ENCODE peak calls at places on chromosomes 5 and 9, in ten cellular contexts. One of them, this sample, is unnamed.

GRCh38 chr5:123700624-123701023 is 188.6 kb downstream of the CSNK1G3 start:
- DNase-seq in NB4: no peak
- DNase-seq in spleen: no peak
- DNase-seq in PC-3: peak
- DNase-seq in GM12865: no peak
- DNase-seq in heart left ventricle: peak
- DNase-seq in lower lobe of right lung: no peak
- DNase-seq in fibroblast of pulmonary artery: peak
- DNase-seq in aorta: no peak
- DNase-seq in endodermal cell: no peak
- DNase-seq in this sample: peak

GRCh38 chr5:58181578-58182286 is 278.2 kb downstream of the PLK2 start:
- DNase-seq in NB4: no peak
- DNase-seq in spleen: no peak
- DNase-seq in PC-3: peak
- DNase-seq in GM12865: no peak
- DNase-seq in heart left ventricle: no peak
- DNase-seq in lower lobe of right lung: no peak
- DNase-seq in fibroblast of pulmonary artery: no peak
- DNase-seq in aorta: no peak
- DNase-seq in endodermal cell: no peak
- DNase-seq in this sample: no peak

GRCh38 chr9:35616681-35617459 is 1.3 kb downstream of the CD72 start:
- DNase-seq in NB4: no peak
- DNase-seq in spleen: peak
- DNase-seq in PC-3: no peak
- DNase-seq in GM12865: peak
- DNase-seq in heart left ventricle: peak
- DNase-seq in lower lobe of right lung: peak
- DNase-seq in fibroblast of pulmonary artery: peak
- DNase-seq in aorta: peak
- DNase-seq in endodermal cell: peak
- DNase-seq in this sample: peak

GRCh38 chr9:120946259-120946658 is 19.7 kb upstream of the TRAF1 start:
- DNase-seq in NB4: no peak
- DNase-seq in spleen: no peak
- DNase-seq in PC-3: peak
- DNase-seq in GM12865: no peak
- DNase-seq in heart left ventricle: no peak
- DNase-seq in lower lobe of right lung: no peak
- DNase-seq in fibroblast of pulmonary artery: peak
- DNase-seq in aorta: no peak
- DNase-seq in endodermal cell: no peak
- DNase-seq in this sample: no peak

GRCh38 chr9:94110821-94111252 is 26.6 kb downstream of the PTPDC1 start:
- DNase-seq in NB4: no peak
- DNase-seq in spleen: no peak
- DNase-seq in PC-3: no peak
- DNase-seq in GM12865: no peak
- DNase-seq in heart left ventricle: no peak
- DNase-seq in lower lobe of right lung: no peak
- DNase-seq in fibroblast of pulmonary artery: peak
- DNase-seq in aorta: no peak
- DNase-seq in endodermal cell: no peak
- DNase-seq in this sample: no peak

GRCh38 chr5:102975457-102976182 is 144.3 kb downstream of the GIN1 start:
- DNase-seq in NB4: no peak
- DNase-seq in spleen: no peak
- DNase-seq in PC-3: peak
- DNase-seq in GM12865: no peak
- DNase-seq in heart left ventricle: no peak
- DNase-seq in lower lobe of right lung: no peak
- DNase-seq in fibroblast of pulmonary artery: peak
- DNase-seq in aorta: no peak
- DNase-seq in endodermal cell: no peak
- DNase-seq in this sample: peak

GRCh38 chr9:11086561-11086960 is 473.8 kb upstream of the PTPRD start:
- DNase-seq in NB4: no peak
- DNase-seq in spleen: no peak
- DNase-seq in PC-3: peak
- DNase-seq in GM12865: no peak
- DNase-seq in heart left ventricle: no peak
- DNase-seq in lower lobe of right lung: no peak
- DNase-seq in fibroblast of pulmonary artery: peak
- DNase-seq in aorta: no peak
- DNase-seq in endodermal cell: no peak
- DNase-seq in this sample: no peak

GRCh38 chr5:105739732-105740131 is 1931.0 kb downstream of the EFNA5 start:
- DNase-seq in NB4: no peak
- DNase-seq in spleen: no peak
- DNase-seq in PC-3: no peak
- DNase-seq in GM12865: no peak
- DNase-seq in heart left ventricle: no peak
- DNase-seq in lower lobe of right lung: no peak
- DNase-seq in fibroblast of pulmonary artery: no peak
- DNase-seq in aorta: no peak
- DNase-seq in endodermal cell: no peak
- DNase-seq in this sample: no peak

GRCh38 chr9:132260846-132261245 is 93.9 kb downstream of the SETX start:
- DNase-seq in NB4: no peak
- DNase-seq in spleen: no peak
- DNase-seq in PC-3: no peak
- DNase-seq in GM12865: no peak
- DNase-seq in heart left ventricle: no peak
- DNase-seq in lower lobe of right lung: peak
- DNase-seq in fibroblast of pulmonary artery: no peak
- DNase-seq in aorta: no peak
- DNase-seq in endodermal cell: no peak
- DNase-seq in this sample: no peak

GRCh38 chr9:130785940-130786500 is 49.0 kb upstream of the ABL1 start:
- DNase-seq in NB4: no peak
- DNase-seq in spleen: no peak
- DNase-seq in PC-3: no peak
- DNase-seq in GM12865: no peak
- DNase-seq in heart left ventricle: no peak
- DNase-seq in lower lobe of right lung: no peak
- DNase-seq in fibroblast of pulmonary artery: no peak
- DNase-seq in aorta: no peak
- DNase-seq in endodermal cell: no peak
- DNase-seq in this sample: no peak

GRCh38 chr5:40796487-40796889 is 1.7 kb downstream of the PRKAA1 start:
- DNase-seq in NB4: peak
- DNase-seq in spleen: no peak
- DNase-seq in PC-3: peak
- DNase-seq in GM12865: no peak
- DNase-seq in heart left ventricle: no peak
- DNase-seq in lower lobe of right lung: no peak
- DNase-seq in fibroblast of pulmonary artery: peak
- DNase-seq in aorta: no peak
- DNase-seq in endodermal cell: no peak
- DNase-seq in this sample: peak

GRCh38 chr5:74851684-74852353 is 14.4 kb downstream of the FAM169A start:
- DNase-seq in NB4: no peak
- DNase-seq in spleen: no peak
- DNase-seq in PC-3: peak
- DNase-seq in GM12865: no peak
- DNase-seq in heart left ventricle: no peak
- DNase-seq in lower lobe of right lung: no peak
- DNase-seq in fibroblast of pulmonary artery: peak
- DNase-seq in aorta: no peak
- DNase-seq in endodermal cell: no peak
- DNase-seq in this sample: peak

DNA sequence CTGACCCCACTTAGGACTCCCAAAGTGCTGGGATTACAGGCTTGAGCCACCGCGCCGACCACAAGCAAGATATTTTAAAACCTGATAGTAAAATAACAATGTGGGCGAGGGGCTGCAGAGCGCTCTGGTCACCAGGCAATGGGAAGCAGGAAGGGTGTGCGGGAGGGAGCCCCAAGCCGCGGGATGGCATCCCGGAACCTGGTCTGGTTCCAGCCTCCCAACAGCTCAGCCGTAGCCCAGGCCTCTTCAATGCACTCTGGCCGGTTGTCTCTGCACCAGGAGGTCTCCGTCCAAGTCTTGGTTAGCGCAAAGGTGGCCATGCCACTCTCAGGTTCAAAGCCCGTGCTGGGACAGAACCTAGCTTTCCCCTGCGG is 694 bp upstream of the UAP1L1 start:
- DNase-seq in NB4: no peak
- DNase-seq in spleen: no peak
- DNase-seq in PC-3: no peak
- DNase-seq in GM12865: no peak
- DNase-seq in heart left ventricle: no peak
- DNase-seq in lower lobe of right lung: peak
- DNase-seq in fibroblast of pulmonary artery: no peak
- DNase-seq in aorta: peak
- DNase-seq in endodermal cell: no peak
- DNase-seq in this sample: no peak
- H3K4me3 ChIP-seq in NB4: no peak
- H3K4me3 ChIP-seq in spleen: peak
- H3K4me3 ChIP-seq in PC-3: no peak
- H3K4me3 ChIP-seq in GM12865: peak
- H3K4me3 ChIP-seq in heart left ventricle: peak
- H3K4me3 ChIP-seq in lower lobe of right lung: peak
- H3K4me3 ChIP-seq in fibroblast of pulmonary artery: peak
- H3K4me3 ChIP-seq in aorta: no peak
- H3K4me3 ChIP-seq in endodermal cell: no peak
- H3K4me3 ChIP-seq in this sample: peak

GRCh38 chr9:136578620-136578914 is 32.7 kb upstream of the NOTCH1 start:
- DNase-seq in NB4: no peak
- DNase-seq in spleen: no peak
- DNase-seq in PC-3: no peak
- DNase-seq in GM12865: no peak
- DNase-seq in heart left ventricle: no peak
- DNase-seq in lower lobe of right lung: no peak
- DNase-seq in fibroblast of pulmonary artery: no peak
- DNase-seq in aorta: no peak
- DNase-seq in endodermal cell: no peak
- DNase-seq in this sample: no peak

GRCh38 chr9:136577941-136578619 is 32.2 kb upstream of the NOTCH1 start:
- DNase-seq in NB4: no peak
- DNase-seq in spleen: no peak
- DNase-seq in PC-3: no peak
- DNase-seq in GM12865: no peak
- DNase-seq in heart left ventricle: no peak
- DNase-seq in lower lobe of right lung: no peak
- DNase-seq in fibroblast of pulmonary artery: no peak
- DNase-seq in aorta: no peak
- DNase-seq in endodermal cell: no peak
- DNase-seq in this sample: no peak

GRCh38 chr9:136581614-136582447 is 36.0 kb upstream of the NOTCH1 start:
- DNase-seq in NB4: no peak
- DNase-seq in spleen: no peak
- DNase-seq in PC-3: no peak
- DNase-seq in GM12865: no peak
- DNase-seq in heart left ventricle: no peak
- DNase-seq in lower lobe of right lung: no peak
- DNase-seq in fibroblast of pulmonary artery: no peak
- DNase-seq in aorta: no peak
- DNase-seq in endodermal cell: no peak
- DNase-seq in this sample: no peak

GRCh38 chr9:136576269-136576626 is 30.4 kb upstream of the NOTCH1 start:
- DNase-seq in NB4: no peak
- DNase-seq in spleen: no peak
- DNase-seq in PC-3: peak
- DNase-seq in GM12865: peak
- DNase-seq in heart left ventricle: no peak
- DNase-seq in lower lobe of right lung: no peak
- DNase-seq in fibroblast of pulmonary artery: no peak
- DNase-seq in aorta: peak
- DNase-seq in endodermal cell: no peak
- DNase-seq in this sample: no peak

GRCh38 chr9:136578915-136579637 is 33.2 kb upstream of the NOTCH1 start:
- DNase-seq in NB4: peak
- DNase-seq in spleen: no peak
- DNase-seq in PC-3: peak
- DNase-seq in GM12865: peak
- DNase-seq in heart left ventricle: no peak
- DNase-seq in lower lobe of right lung: no peak
- DNase-seq in fibroblast of pulmonary artery: no peak
- DNase-seq in aorta: no peak
- DNase-seq in endodermal cell: peak
- DNase-seq in this sample: peak
- H3K4me3 ChIP-seq in NB4: no peak
- H3K4me3 ChIP-seq in spleen: no peak
- H3K4me3 ChIP-seq in PC-3: no peak
- H3K4me3 ChIP-seq in GM12865: no peak
- H3K4me3 ChIP-seq in heart left ventricle: no peak
- H3K4me3 ChIP-seq in lower lobe of right lung: no peak
- H3K4me3 ChIP-seq in fibroblast of pulmonary artery: no peak
- H3K4me3 ChIP-seq in aorta: no peak
- H3K4me3 ChIP-seq in endodermal cell: no peak
- H3K4me3 ChIP-seq in this sample: no peak

DNA sequence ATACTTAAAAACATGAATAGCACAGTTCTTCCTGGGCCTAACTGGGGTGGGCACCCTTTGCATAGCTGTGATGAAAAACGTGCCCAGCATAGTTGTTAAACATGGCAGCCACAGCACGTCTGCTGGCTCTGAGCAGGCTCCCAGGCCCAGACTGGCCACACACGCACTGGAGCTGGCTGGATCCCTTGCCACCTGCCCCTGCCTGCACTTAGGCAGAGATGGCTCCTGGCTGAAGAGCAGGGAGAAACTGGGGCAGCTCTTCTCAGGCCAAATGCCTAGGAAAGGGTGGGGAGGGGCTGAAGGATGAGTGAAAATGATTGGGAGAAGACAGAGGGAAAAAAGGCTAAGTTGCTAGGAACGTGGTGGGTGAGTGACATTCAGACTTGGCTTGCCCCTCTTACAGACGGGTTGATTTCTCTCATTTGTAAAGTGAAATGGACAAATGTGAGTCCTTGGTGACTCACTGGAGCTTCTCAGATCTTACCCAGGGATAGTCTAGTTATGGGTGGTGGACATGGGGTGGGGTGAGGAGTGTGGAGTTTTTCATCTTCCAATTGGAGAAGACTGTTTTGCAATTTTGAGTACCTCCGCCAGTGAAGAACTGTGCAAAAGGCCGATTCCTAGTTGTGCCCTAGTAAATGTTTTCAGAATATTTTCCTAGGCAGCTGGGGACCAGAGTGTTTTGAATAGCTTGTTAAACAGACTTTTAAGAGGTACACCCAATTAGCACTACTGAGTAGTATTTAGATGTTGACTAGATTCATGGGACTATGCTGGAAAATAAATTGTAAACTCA is 42.4 kb downstream of the TRIO start:
- DNase-seq in NB4: no peak
- DNase-seq in spleen: no peak
- DNase-seq in PC-3: peak
- DNase-seq in GM12865: no peak
- DNase-seq in heart left ventricle: no peak
- DNase-seq in lower lobe of right lung: no peak
- DNase-seq in fibroblast of pulmonary artery: peak
- DNase-seq in aorta: no peak
- DNase-seq in endodermal cell: no peak
- DNase-seq in this sample: no peak
- H3K4me3 ChIP-seq in NB4: no peak
- H3K4me3 ChIP-seq in spleen: no peak
- H3K4me3 ChIP-seq in PC-3: peak
- H3K4me3 ChIP-seq in GM12865: no peak
- H3K4me3 ChIP-seq in heart left ventricle: no peak
- H3K4me3 ChIP-seq in lower lobe of right lung: no peak
- H3K4me3 ChIP-seq in fibroblast of pulmonary artery: no peak
- H3K4me3 ChIP-seq in aorta: no peak
- H3K4me3 ChIP-seq in endodermal cell: no peak
- H3K4me3 ChIP-seq in this sample: no peak

GRCh38 chr5:172610643-172611042 is 30.4 kb upstream of the NEURL1B start:
- DNase-seq in NB4: no peak
- DNase-seq in spleen: no peak
- DNase-seq in PC-3: no peak
- DNase-seq in GM12865: no peak
- DNase-seq in heart left ventricle: peak
- DNase-seq in lower lobe of right lung: no peak
- DNase-seq in fibroblast of pulmonary artery: no peak
- DNase-seq in aorta: peak
- DNase-seq in endodermal cell: no peak
- DNase-seq in this sample: no peak
- H3K4me3 ChIP-seq in NB4: no peak
- H3K4me3 ChIP-seq in spleen: no peak
- H3K4me3 ChIP-seq in PC-3: no peak
- H3K4me3 ChIP-seq in GM12865: no peak
- H3K4me3 ChIP-seq in heart left ventricle: no peak
- H3K4me3 ChIP-seq in lower lobe of right lung: no peak
- H3K4me3 ChIP-seq in fibroblast of pulmonary artery: no peak
- H3K4me3 ChIP-seq in aorta: no peak
- H3K4me3 ChIP-seq in endodermal cell: no peak
- H3K4me3 ChIP-seq in this sample: no peak

This sample was measured in cardiac muscle cell.